ENCODE peak calls at places on chromosomes 7 and 10, in five cellular contexts. U, R, S, Y and D are unnamed samples. For H3K9me3, H3K27me3 and H3K4me1, the result is how much of the 10 kb centered on the place peaks cover.

GRCh38 chr7:22296916-22297315 is 60.0 kb downstream of the RAPGEF5 start:
- DNase-seq in U (no peak), R (no peak), S (peak), Y (no peak), D (no peak)

GRCh38 chr7:6221340-6222319 is 50.8 kb downstream of the CYTH3 start:
- DNase-seq in U (no peak), R (no peak), S (no peak), Y (no peak), D (no peak)

GRCh38 chr10:84348431-84348830 is 20.0 kb downstream of the CCSER2 start:
- DNase-seq in U (no peak), R (no peak), S (no peak), Y (no peak), D (no peak)

GRCh38 chr7:65371468-65371867 is 2.2 kb upstream of the ZNF92 start:
- DNase-seq in U (no peak), R (peak), S (no peak), Y (peak), D (no peak)

GRCh38 chr7:151081170-151082101 is 827 bp upstream of the FASTK start:
- DNase-seq in U (no peak), R (peak), S (no peak), Y (peak), D (peak)

GRCh38 chr10:127391875-127392274 is 157.2 kb upstream of the NPS start:
- DNase-seq in U (no peak), R (no peak), S (no peak), Y (no peak), D (no peak)

GRCh38 chr7:100489121-100489520 is 5.4 kb downstream of the NYAP1 start:
- DNase-seq in U (no peak), R (no peak), S (no peak), Y (no peak), D (no peak)

GRCh38 chr10:43054593-43054992 is 22.3 kb upstream of the RET start:
- DNase-seq in U (no peak), R (no peak), S (no peak), Y (no peak), D (no peak)

GRCh38 chr10:124062390-124062789 is 31.0 kb downstream of the CHST15 start:
- DNase-seq in U (no peak), R (no peak), S (no peak), Y (no peak), D (peak)

GRCh38 chr10:78924319-78925003 is 144.3 kb upstream of the ZMIZ1 start:
- DNase-seq in U (no peak), R (peak), S (no peak), Y (no peak), D (no peak)

GRCh38 chr7:84230491-84230890 is 35.9 kb upstream of the SEMA3A start:
- DNase-seq in U (no peak), R (no peak), S (peak), Y (no peak), D (no peak)
- H3K9me3 ChIP-seq in U (under half), R (under half), S (under half), Y (under half), D (under half)

GRCh38 chr10:49403363-49403762 is 7.5 kb upstream of the DRGX start:
- DNase-seq in U (no peak), R (no peak), S (no peak), Y (no peak), D (no peak)

GRCh38 chr10:49408437-49409306 is 12.8 kb upstream of the DRGX start:
- DNase-seq in U (no peak), R (no peak), S (no peak), Y (no peak), D (peak)

GRCh38 chr10:49407552-49408137 is 11.8 kb upstream of the DRGX start:
- DNase-seq in U (peak), R (peak), S (peak), Y (peak), D (peak)

GRCh38 chr10:49400365-49400764 is 4.5 kb upstream of the DRGX start:
- DNase-seq in U (no peak), R (no peak), S (no peak), Y (no peak), D (no peak)

DNA sequence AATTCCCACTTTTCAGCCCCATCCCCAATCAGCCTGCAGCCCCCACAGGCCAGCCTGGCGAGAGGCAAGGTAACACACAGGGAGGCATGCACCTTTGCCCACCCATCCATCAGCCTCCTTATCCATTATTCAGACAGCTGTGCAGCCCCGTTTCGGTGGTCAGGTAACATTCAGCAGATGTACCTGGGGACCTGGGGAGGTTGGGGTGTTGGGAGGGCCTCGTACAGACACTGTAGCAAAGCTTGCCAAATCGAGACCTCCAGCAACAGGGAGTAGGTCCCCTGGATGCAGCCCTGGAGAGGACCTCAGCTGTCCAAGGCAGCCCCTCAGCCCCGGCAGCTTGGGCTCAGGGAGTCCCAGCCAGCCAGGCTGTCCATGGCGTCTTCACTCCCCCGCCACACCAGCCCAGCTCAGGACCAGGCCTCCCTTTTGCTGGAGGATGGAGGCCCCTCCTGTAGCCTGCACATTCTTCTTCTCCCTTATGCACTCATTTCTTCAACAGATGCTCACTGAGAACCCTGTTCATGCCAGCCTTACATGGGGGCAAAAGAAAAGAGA is 8.5 kb upstream of the DRGX start:
- DNase-seq in U (no peak), R (no peak), S (no peak), Y (no peak), D (no peak)
- H3K27me3 ChIP-seq in U (under half), R (half or more), S (under half), Y (half or more), D (half or more)

DNA sequence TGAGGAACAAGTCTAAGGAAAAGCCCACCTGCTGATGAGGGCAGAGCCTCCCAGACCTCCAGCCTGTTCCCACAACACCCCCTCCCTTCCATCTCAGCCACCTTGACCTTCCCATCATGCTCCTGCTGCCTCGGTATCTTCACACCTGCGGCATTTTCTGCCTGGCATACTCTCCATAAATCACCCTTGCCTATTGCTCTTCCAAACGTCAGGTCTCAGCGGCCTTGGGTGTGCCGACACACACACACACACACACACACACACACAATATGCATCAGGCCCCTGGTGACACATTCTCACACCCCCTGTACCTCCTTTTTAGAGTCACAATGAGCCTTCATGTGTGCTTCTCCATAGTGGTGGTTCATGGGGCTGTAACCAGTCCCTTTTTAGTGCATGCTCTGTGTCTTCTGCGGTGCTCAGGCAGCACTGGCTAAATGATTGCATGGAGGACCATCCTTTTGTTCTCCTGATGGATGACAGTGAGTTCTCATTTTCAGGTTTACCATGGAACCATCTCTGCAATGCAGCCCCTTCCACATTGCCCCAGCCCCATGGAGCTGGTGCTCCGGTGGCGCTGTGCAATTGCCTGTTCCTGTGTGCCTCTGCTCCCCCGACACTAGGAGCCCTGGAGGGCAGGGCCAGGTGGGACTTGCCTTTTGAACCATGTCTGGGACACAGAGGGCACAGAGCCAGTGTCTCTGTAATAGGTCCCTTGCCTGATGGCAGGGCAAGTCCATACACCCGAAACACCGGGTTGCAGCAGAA is 4.5 kb downstream of the ADIRF start:
- DNase-seq in U (no peak), R (no peak), S (no peak), Y (no peak), D (no peak)
- H3K4me1 ChIP-seq in U (under half), R (under half), S (under half), Y (under half), D (under half)

DNA sequence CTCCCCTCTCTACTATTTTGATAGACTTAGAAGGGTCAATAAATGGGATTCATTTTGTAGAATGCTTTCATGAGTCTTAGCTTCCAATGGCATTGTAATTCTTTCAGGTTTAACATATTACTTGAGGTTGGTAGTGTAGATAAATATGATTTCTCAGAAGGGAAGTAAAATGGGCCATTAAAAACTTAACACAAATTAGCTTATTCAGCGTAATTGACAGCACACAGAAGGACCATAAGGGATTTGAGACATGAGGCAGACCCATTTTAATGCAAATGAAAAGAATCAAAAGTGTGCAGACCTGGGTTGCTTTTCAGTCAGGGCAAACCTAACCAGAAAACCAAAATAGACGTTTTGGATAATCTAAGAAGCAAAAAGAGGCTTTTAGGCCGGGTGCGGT is 156.6 kb upstream of the CNTNAP2 start:
- DNase-seq in U (no peak), R (no peak), S (no peak), Y (no peak), D (no peak)
- H3K9me3 ChIP-seq in U (under half), R (under half), S (under half), Y (under half), D (under half)

GRCh38 chr10:117165557-117166419 is 27.7 kb upstream of the VAX1 start:
- DNase-seq in U (peak), R (peak), S (peak), Y (no peak), D (peak)
- H3K27me3 ChIP-seq in U (under half), R (half or more), S (half or more), Y (half or more), D (half or more)

GRCh38 chr10:71250405-71250804 is 38.0 kb downstream of the UNC5B start:
- DNase-seq in U (no peak), R (no peak), S (no peak), Y (no peak), D (no peak)
- H3K4me1 ChIP-seq in U (under half), R (half or more), S (under half), Y (half or more), D (half or more)

DNA sequence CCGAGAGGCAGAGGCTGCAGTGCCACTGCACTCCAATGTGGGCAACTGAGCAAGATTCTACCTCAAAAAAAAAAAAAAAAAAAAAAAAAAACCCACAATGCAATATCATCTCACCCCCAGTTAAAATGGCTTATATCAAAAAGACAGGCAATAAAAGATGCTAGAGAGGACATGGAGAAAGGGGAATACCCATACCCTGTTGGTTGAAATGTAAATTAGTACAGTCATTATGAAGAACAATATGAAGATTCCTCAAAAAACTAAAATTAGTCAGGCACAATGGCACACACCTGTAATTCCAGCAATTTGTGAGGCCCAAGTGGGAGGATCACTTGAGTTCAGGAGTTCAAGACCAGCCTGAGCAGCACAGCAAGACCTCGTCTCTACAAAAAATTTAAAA is 25.7 kb downstream of the ABI1 start:
- DNase-seq in U (no peak), R (no peak), S (no peak), Y (no peak), D (no peak)
- H3K9me3 ChIP-seq in U (under half), R (under half), S (under half), Y (under half), D (under half)

DNA sequence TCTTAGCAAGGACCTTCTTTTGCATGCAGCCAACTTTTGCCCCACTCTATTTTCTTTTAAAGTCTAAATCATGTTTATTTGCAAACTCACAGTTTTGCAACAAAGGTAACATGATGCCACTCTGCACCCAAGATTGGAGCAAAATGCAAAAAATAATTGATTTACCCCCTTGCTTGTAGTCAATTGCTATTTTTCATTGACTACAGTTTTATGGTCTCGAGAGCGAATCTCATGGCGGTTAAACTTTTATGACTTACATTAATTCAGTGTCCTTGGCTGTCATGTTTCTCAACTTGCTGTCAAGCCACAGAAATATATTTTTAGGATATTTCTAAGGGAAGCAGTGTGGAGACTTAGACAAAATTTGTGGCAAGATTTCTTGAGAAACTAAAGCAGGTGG is 110.0 kb upstream of the JCAD start:
- DNase-seq in U (no peak), R (no peak), S (no peak), Y (no peak), D (no peak)
- H3K27me3 ChIP-seq in U (under half), R (under half), S (under half), Y (under half), D (under half)

DNA sequence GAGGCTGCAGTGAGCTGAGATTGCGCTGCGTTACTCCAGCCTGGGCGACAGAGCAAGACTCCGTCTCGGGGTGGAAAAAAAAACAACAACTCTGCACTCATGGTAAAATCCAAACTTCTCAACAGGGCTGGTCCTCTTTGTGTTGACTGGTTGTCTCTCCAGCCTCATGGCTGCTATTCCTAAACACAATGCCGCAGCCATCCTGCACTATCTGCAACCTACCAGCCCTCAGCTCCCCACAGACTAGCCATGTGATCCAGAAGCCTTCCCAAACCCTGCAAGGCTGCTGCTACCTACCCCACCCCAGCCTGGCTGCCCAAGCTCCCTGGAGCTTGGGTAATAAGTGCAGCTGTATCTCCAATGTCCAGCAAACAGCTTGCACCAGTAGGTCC is 11.7 kb downstream of the ZYX start:
- DNase-seq in U (no peak), R (no peak), S (peak), Y (no peak), D (no peak)
- H3K4me1 ChIP-seq in U (under half), R (under half), S (under half), Y (under half), D (under half)

GRCh38 chr10:565676-566075 is 123.8 kb downstream of the DIP2C start:
- DNase-seq in U (no peak), R (no peak), S (no peak), Y (no peak), D (no peak)

GRCh38 chr10:567869-568268 is 121.6 kb downstream of the DIP2C start:
- DNase-seq in U (no peak), R (no peak), S (no peak), Y (no peak), D (no peak)

GRCh38 chr10:563827-564226 is 125.6 kb downstream of the DIP2C start:
- DNase-seq in U (no peak), R (no peak), S (no peak), Y (no peak), D (no peak)

GRCh38 chr10:566241-566885 is 123.1 kb downstream of the DIP2C start:
- DNase-seq in U (no peak), R (no peak), S (no peak), Y (no peak), D (no peak)

DNA sequence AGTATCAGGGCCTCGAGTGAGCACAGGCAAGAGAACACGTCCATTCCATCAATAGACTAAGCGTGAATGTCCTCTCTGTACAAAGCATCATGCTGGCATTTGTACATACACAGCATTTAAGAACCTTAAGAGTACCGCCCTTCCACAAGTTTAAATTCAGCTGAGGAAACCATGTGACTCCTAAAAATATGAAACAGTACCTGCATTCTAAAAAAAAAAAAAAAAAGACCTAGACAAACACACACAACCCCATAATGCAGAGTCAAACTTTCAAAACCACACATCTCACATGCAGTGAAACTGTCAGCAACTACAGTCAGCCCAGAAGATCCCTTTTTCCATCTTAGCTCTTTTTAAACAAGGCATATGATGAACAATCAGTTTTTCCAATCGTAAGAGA is 124.3 kb downstream of the DIP2C start:
- DNase-seq in U (no peak), R (no peak), S (no peak), Y (no peak), D (no peak)
- H3K9me3 ChIP-seq in U (under half), R (under half), S (under half), Y (under half), D (under half)